ENCODE peak calls at places on chromosomes 2 and 18, in four cellular contexts. N, R, W and E are unnamed samples.

GRCh38 chr2:71469403-71470398 is 16.3 kb downstream of the DYSF start:
- DNase-seq in N (no peak), R (no peak), W (no peak), E (no peak)

GRCh38 chr18:73023975-73024374 is 156.2 kb upstream of the NETO1 start:
- DNase-seq in N (no peak), R (no peak), W (no peak), E (no peak)

GRCh38 chr2:239886781-239887180 is 138.4 kb downstream of the NDUFA10 start:
- DNase-seq in N (no peak), R (no peak), W (no peak), E (no peak)

GRCh38 chr2:85428343-85428881 is 9.9 kb downstream of the SH2D6 start:
- DNase-seq in N (no peak), R (no peak), W (no peak), E (no peak)

GRCh38 chr2:238083919-238084318 is 16.2 kb upstream of the ESPNL start:
- DNase-seq in N (no peak), R (no peak), W (no peak), E (no peak)

GRCh38 chr2:230666885-230667712 is 45.5 kb upstream of the CAB39 start:
- DNase-seq in N (no peak), R (peak; percentile 46), W (no peak), E (no peak)

GRCh38 chr18:12657048-12657848 is 659 bp downstream of the SPIRE1 start:
- DNase-seq in N (no peak), R (peak; percentile 34), W (peak; percentile 12), E (no peak)

GRCh38 chr2:12658287-12658945 is 58.3 kb upstream of the TRIB2 start:
- DNase-seq in N (no peak), R (no peak), W (no peak), E (no peak)

GRCh38 chr2:165681841-165682240 is 112.2 kb downstream of the GALNT3 start:
- DNase-seq in N (no peak), R (no peak), W (no peak), E (no peak)

GRCh38 chr2:219949053-219949452 is 321.6 kb downstream of the SLC4A3 start:
- DNase-seq in N (no peak), R (no peak), W (no peak), E (no peak)

GRCh38 chr2:16617282-16618266 is 48.1 kb downstream of the CYRIA start:
- DNase-seq in N (no peak), R (peak; percentile 52), W (no peak), E (no peak)

GRCh38 chr2:1731963-1732768 is 12.1 kb downstream of the PXDN start:
- DNase-seq in N (no peak), R (peak; percentile 31), W (no peak), E (no peak)

GRCh38 chr2:8794923-8795825 is 42.2 kb downstream of the KIDINS220 start:
- DNase-seq in N (no peak), R (no peak), W (no peak), E (no peak)

GRCh38 chr18:48897531-48897930 is 53.2 kb downstream of the SMAD7 start:
- DNase-seq in N (no peak), R (no peak), W (no peak), E (no peak)

GRCh38 chr2:240206630-240207029 is 66.2 kb upstream of the OTOS start:
- DNase-seq in N (no peak), R (no peak), W (no peak), E (no peak)

GRCh38 chr2:37583867-37584266 is 87.6 kb downstream of the CDC42EP3 start:
- DNase-seq in N (no peak), R (no peak), W (no peak), E (no peak)

GRCh38 chr18:22279741-22280452 is 110.5 kb downstream of the GATA6 start:
- DNase-seq in N (no peak), R (no peak), W (no peak), E (no peak)

GRCh38 chr2:159129807-159130206 is 156.7 kb downstream of the WDSUB1 start:
- DNase-seq in N (no peak), R (no peak), W (no peak), E (no peak)